ENCODE peak calls at places on chromosomes 4 and X, in seven cellular contexts. One of them, this sample, is unnamed.

GRCh38 chrX:55119712-55120111 is 30.9 kb downstream of the PAGE2 start:
- DNase-seq in cerebellum: no peak
- DNase-seq in hepatocyte: no peak
- DNase-seq in stimulated activated CD4-positive, alpha-beta T cell treated with anti-CD3 and anti-CD28 coated beads, Interleukin-15, amount 100 ng/mL, for 1 hour: no peak
- DNase-seq in GM12865: no peak
- DNase-seq in Peyer's patch: no peak
- DNase-seq in epithelial cell of esophagus: no peak
- DNase-seq in this sample: peak

GRCh38 chr4:120630432-120630831 is 292.1 kb downstream of the PRDM5 start:
- DNase-seq in GM12865: no peak
- DNase-seq in hepatocyte: no peak
- DNase-seq in stimulated activated CD4-positive, alpha-beta T cell treated with anti-CD3 and anti-CD28 coated beads, Interleukin-15, amount 100 ng/mL, for 1 hour: no peak
- DNase-seq in epithelial cell of esophagus: peak
- DNase-seq in cerebellum: no peak
- DNase-seq in Peyer's patch: no peak
- DNase-seq in this sample: no peak

GRCh38 chr4:86416081-86416480 is 56.2 kb upstream of the MAPK10 start:
- DNase-seq in GM12865: no peak
- DNase-seq in epithelial cell of esophagus: peak
- DNase-seq in Peyer's patch: no peak
- DNase-seq in stimulated activated CD4-positive, alpha-beta T cell treated with anti-CD3 and anti-CD28 coated beads, Interleukin-15, amount 100 ng/mL, for 1 hour: no peak
- DNase-seq in cerebellum: no peak
- DNase-seq in hepatocyte: no peak
- DNase-seq in this sample: no peak

GRCh38 chrX:19007868-19008267 is 24.0 kb upstream of the PHKA2 start:
- DNase-seq in epithelial cell of esophagus: no peak
- DNase-seq in cerebellum: no peak
- DNase-seq in stimulated activated CD4-positive, alpha-beta T cell treated with anti-CD3 and anti-CD28 coated beads, Interleukin-15, amount 100 ng/mL, for 1 hour: no peak
- DNase-seq in hepatocyte: no peak
- DNase-seq in Peyer's patch: no peak
- DNase-seq in GM12865: no peak
- DNase-seq in this sample: no peak

GRCh38 chrX:12997898-12998687 is 23.2 kb downstream of the TMSB4X start:
- DNase-seq in Peyer's patch: no peak
- DNase-seq in GM12865: peak
- DNase-seq in hepatocyte: no peak
- DNase-seq in cerebellum: no peak
- DNase-seq in epithelial cell of esophagus: no peak
- DNase-seq in stimulated activated CD4-positive, alpha-beta T cell treated with anti-CD3 and anti-CD28 coated beads, Interleukin-15, amount 100 ng/mL, for 1 hour: no peak
- DNase-seq in this sample: peak

GRCh38 chr4:2923678-2924173 is 39.5 kb downstream of the NOP14 start:
- DNase-seq in epithelial cell of esophagus: no peak
- DNase-seq in cerebellum: no peak
- DNase-seq in Peyer's patch: no peak
- DNase-seq in GM12865: no peak
- DNase-seq in stimulated activated CD4-positive, alpha-beta T cell treated with anti-CD3 and anti-CD28 coated beads, Interleukin-15, amount 100 ng/mL, for 1 hour: no peak
- DNase-seq in hepatocyte: no peak
- DNase-seq in this sample: no peak

GRCh38 chr4:78542373-78542772 is 9.2 kb upstream of the ANXA3 start:
- DNase-seq in cerebellum: no peak
- DNase-seq in stimulated activated CD4-positive, alpha-beta T cell treated with anti-CD3 and anti-CD28 coated beads, Interleukin-15, amount 100 ng/mL, for 1 hour: no peak
- DNase-seq in GM12865: no peak
- DNase-seq in Peyer's patch: no peak
- DNase-seq in epithelial cell of esophagus: peak
- DNase-seq in hepatocyte: no peak
- DNase-seq in this sample: no peak

GRCh38 chrX:136130931-136131843 is 16.1 kb upstream of the FHL1 start:
- DNase-seq in Peyer's patch: no peak
- DNase-seq in hepatocyte: no peak
- DNase-seq in epithelial cell of esophagus: peak
- DNase-seq in GM12865: no peak
- DNase-seq in stimulated activated CD4-positive, alpha-beta T cell treated with anti-CD3 and anti-CD28 coated beads, Interleukin-15, amount 100 ng/mL, for 1 hour: no peak
- DNase-seq in cerebellum: no peak
- DNase-seq in this sample: peak

GRCh38 chr4:173318648-173319211 is 15.4 kb downstream of the HMGB2 start:
- DNase-seq in cerebellum: peak
- DNase-seq in hepatocyte: peak
- DNase-seq in GM12865: no peak
- DNase-seq in stimulated activated CD4-positive, alpha-beta T cell treated with anti-CD3 and anti-CD28 coated beads, Interleukin-15, amount 100 ng/mL, for 1 hour: no peak
- DNase-seq in Peyer's patch: no peak
- DNase-seq in epithelial cell of esophagus: peak
- DNase-seq in this sample: peak

GRCh38 chr4:151833174-151833573 is 72.4 kb upstream of the GATB start:
- DNase-seq in Peyer's patch: no peak
- DNase-seq in cerebellum: no peak
- DNase-seq in hepatocyte: no peak
- DNase-seq in epithelial cell of esophagus: no peak
- DNase-seq in stimulated activated CD4-positive, alpha-beta T cell treated with anti-CD3 and anti-CD28 coated beads, Interleukin-15, amount 100 ng/mL, for 1 hour: no peak
- DNase-seq in GM12865: no peak
- DNase-seq in this sample: no peak

GRCh38 chrX:10415704-10416001 is 204.7 kb downstream of the MID1 start:
- DNase-seq in stimulated activated CD4-positive, alpha-beta T cell treated with anti-CD3 and anti-CD28 coated beads, Interleukin-15, amount 100 ng/mL, for 1 hour: no peak
- DNase-seq in cerebellum: no peak
- DNase-seq in GM12865: no peak
- DNase-seq in epithelial cell of esophagus: peak
- DNase-seq in hepatocyte: no peak
- DNase-seq in Peyer's patch: no peak
- DNase-seq in this sample: no peak

GRCh38 chr4:112099701-112100289 is 45.5 kb upstream of the FAM241A start:
- DNase-seq in Peyer's patch: no peak
- DNase-seq in cerebellum: peak
- DNase-seq in epithelial cell of esophagus: peak
- DNase-seq in hepatocyte: peak
- DNase-seq in stimulated activated CD4-positive, alpha-beta T cell treated with anti-CD3 and anti-CD28 coated beads, Interleukin-15, amount 100 ng/mL, for 1 hour: no peak
- DNase-seq in GM12865: peak
- DNase-seq in this sample: peak

GRCh38 chr4:17557880-17558279 is 19.1 kb upstream of the LAP3 start:
- DNase-seq in hepatocyte: no peak
- DNase-seq in Peyer's patch: no peak
- DNase-seq in GM12865: no peak
- DNase-seq in stimulated activated CD4-positive, alpha-beta T cell treated with anti-CD3 and anti-CD28 coated beads, Interleukin-15, amount 100 ng/mL, for 1 hour: no peak
- DNase-seq in cerebellum: no peak
- DNase-seq in epithelial cell of esophagus: peak
- DNase-seq in this sample: no peak

GRCh38 chr4:99552872-99553271 is 11.0 kb downstream of the TRMT10A start:
- DNase-seq in hepatocyte: no peak
- DNase-seq in epithelial cell of esophagus: no peak
- DNase-seq in Peyer's patch: no peak
- DNase-seq in GM12865: no peak
- DNase-seq in cerebellum: no peak
- DNase-seq in stimulated activated CD4-positive, alpha-beta T cell treated with anti-CD3 and anti-CD28 coated beads, Interleukin-15, amount 100 ng/mL, for 1 hour: no peak
- DNase-seq in this sample: no peak

GRCh38 chr4:55386073-55386472 is 9.7 kb upstream of the TMEM165 start:
- DNase-seq in hepatocyte: no peak
- DNase-seq in cerebellum: no peak
- DNase-seq in Peyer's patch: no peak
- DNase-seq in stimulated activated CD4-positive, alpha-beta T cell treated with anti-CD3 and anti-CD28 coated beads, Interleukin-15, amount 100 ng/mL, for 1 hour: no peak
- DNase-seq in GM12865: peak
- DNase-seq in epithelial cell of esophagus: peak
- DNase-seq in this sample: peak

GRCh38 chr4:183289688-183290087 is 30.4 kb downstream of the CLDN22 start:
- DNase-seq in GM12865: no peak
- DNase-seq in Peyer's patch: no peak
- DNase-seq in cerebellum: no peak
- DNase-seq in stimulated activated CD4-positive, alpha-beta T cell treated with anti-CD3 and anti-CD28 coated beads, Interleukin-15, amount 100 ng/mL, for 1 hour: no peak
- DNase-seq in epithelial cell of esophagus: peak
- DNase-seq in hepatocyte: no peak
- DNase-seq in this sample: no peak

GRCh38 chr4:5956285-5957021 is 61.8 kb downstream of the C4orf50 start:
- DNase-seq in stimulated activated CD4-positive, alpha-beta T cell treated with anti-CD3 and anti-CD28 coated beads, Interleukin-15, amount 100 ng/mL, for 1 hour: no peak
- DNase-seq in GM12865: peak
- DNase-seq in hepatocyte: peak
- DNase-seq in cerebellum: no peak
- DNase-seq in epithelial cell of esophagus: no peak
- DNase-seq in Peyer's patch: no peak
- DNase-seq in this sample: peak

GRCh38 chr4:168540865-168541607 is 44.2 kb downstream of the PALLD start:
- DNase-seq in epithelial cell of esophagus: peak
- DNase-seq in Peyer's patch: no peak
- DNase-seq in hepatocyte: no peak
- DNase-seq in cerebellum: no peak
- DNase-seq in stimulated activated CD4-positive, alpha-beta T cell treated with anti-CD3 and anti-CD28 coated beads, Interleukin-15, amount 100 ng/mL, for 1 hour: no peak
- DNase-seq in GM12865: no peak
- DNase-seq in this sample: no peak

GRCh38 chr4:109760682-109761081 is 30.8 kb upstream of the PLA2G12A start:
- DNase-seq in stimulated activated CD4-positive, alpha-beta T cell treated with anti-CD3 and anti-CD28 coated beads, Interleukin-15, amount 100 ng/mL, for 1 hour: no peak
- DNase-seq in Peyer's patch: no peak
- DNase-seq in hepatocyte: no peak
- DNase-seq in epithelial cell of esophagus: no peak
- DNase-seq in cerebellum: no peak
- DNase-seq in GM12865: peak
- DNase-seq in this sample: no peak

GRCh38 chr4:74623041-74623440 is 171.3 kb downstream of the BTC start:
- DNase-seq in GM12865: peak
- DNase-seq in cerebellum: no peak
- DNase-seq in epithelial cell of esophagus: peak
- DNase-seq in Peyer's patch: no peak
- DNase-seq in hepatocyte: peak
- DNase-seq in stimulated activated CD4-positive, alpha-beta T cell treated with anti-CD3 and anti-CD28 coated beads, Interleukin-15, amount 100 ng/mL, for 1 hour: no peak
- DNase-seq in this sample: peak

GRCh38 chrX:67347145-67347544 is 196.7 kb upstream of the AR start:
- DNase-seq in hepatocyte: no peak
- DNase-seq in GM12865: no peak
- DNase-seq in epithelial cell of esophagus: no peak
- DNase-seq in Peyer's patch: no peak
- DNase-seq in stimulated activated CD4-positive, alpha-beta T cell treated with anti-CD3 and anti-CD28 coated beads, Interleukin-15, amount 100 ng/mL, for 1 hour: no peak
- DNase-seq in cerebellum: no peak
- DNase-seq in this sample: no peak

GRCh38 chr4:1577818-1578217 is 106.3 kb downstream of the FAM53A start:
- DNase-seq in Peyer's patch: no peak
- DNase-seq in epithelial cell of esophagus: no peak
- DNase-seq in GM12865: no peak
- DNase-seq in cerebellum: no peak
- DNase-seq in hepatocyte: no peak
- DNase-seq in stimulated activated CD4-positive, alpha-beta T cell treated with anti-CD3 and anti-CD28 coated beads, Interleukin-15, amount 100 ng/mL, for 1 hour: no peak
- DNase-seq in this sample: no peak

GRCh38 chr4:155544547-155544946 is 122.1 kb upstream of the GUCY1A1 start:
- DNase-seq in hepatocyte: no peak
- DNase-seq in Peyer's patch: no peak
- DNase-seq in stimulated activated CD4-positive, alpha-beta T cell treated with anti-CD3 and anti-CD28 coated beads, Interleukin-15, amount 100 ng/mL, for 1 hour: no peak
- DNase-seq in GM12865: no peak
- DNase-seq in epithelial cell of esophagus: no peak
- DNase-seq in cerebellum: no peak
- DNase-seq in this sample: no peak

GRCh38 chr4:129218355-129218754 is 122.4 kb downstream of the C4orf33 start:
- DNase-seq in stimulated activated CD4-positive, alpha-beta T cell treated with anti-CD3 and anti-CD28 coated beads, Interleukin-15, amount 100 ng/mL, for 1 hour: no peak
- DNase-seq in GM12865: peak
- DNase-seq in epithelial cell of esophagus: peak
- DNase-seq in Peyer's patch: no peak
- DNase-seq in hepatocyte: peak
- DNase-seq in cerebellum: no peak
- DNase-seq in this sample: no peak

GRCh38 chrX:9312922-9313867 is 151.7 kb upstream of the TBL1X start:
- DNase-seq in Peyer's patch: peak
- DNase-seq in GM12865: peak
- DNase-seq in stimulated activated CD4-positive, alpha-beta T cell treated with anti-CD3 and anti-CD28 coated beads, Interleukin-15, amount 100 ng/mL, for 1 hour: peak
- DNase-seq in epithelial cell of esophagus: peak
- DNase-seq in hepatocyte: peak
- DNase-seq in cerebellum: no peak
- DNase-seq in this sample: peak

GRCh38 chr4:66564901-66565648 is 894.8 kb upstream of the EPHA5 start:
- DNase-seq in cerebellum: no peak
- DNase-seq in stimulated activated CD4-positive, alpha-beta T cell treated with anti-CD3 and anti-CD28 coated beads, Interleukin-15, amount 100 ng/mL, for 1 hour: no peak
- DNase-seq in GM12865: no peak
- DNase-seq in hepatocyte: peak
- DNase-seq in epithelial cell of esophagus: peak
- DNase-seq in Peyer's patch: no peak
- DNase-seq in this sample: no peak